ENCODE peak calls at places on chromosomes 7 and 10, in eight cellular contexts. B, X, T, J, Q, O, A and E are unnamed samples.

GRCh38 chr10:50343702-50344331 is 92.5 kb upstream of the ASAH2 start:
- DNase-seq in B (no peak), X (no peak), T (no peak), J (no peak), Q (no peak), O (no peak), A (no peak), E (no peak)

GRCh38 chr10:43793714-43794113 is 145.0 kb upstream of the ZNF32 start:
- DNase-seq in B (peak), X (no peak), T (peak), J (no peak), Q (peak), O (no peak), A (no peak), E (no peak)

GRCh38 chr10:33571616-33572015 is 237.1 kb upstream of the NRP1 start:
- DNase-seq in B (no peak), X (no peak), T (no peak), J (no peak), Q (no peak), O (peak), A (no peak), E (no peak)

GRCh38 chr10:128178319-128178937 is 52.2 kb upstream of the MKI67 start:
- DNase-seq in B (peak), X (peak), T (peak), J (peak), Q (peak), O (peak), A (no peak), E (peak)

GRCh38 chr7:99910976-99911375 is 8.4 kb downstream of the TRIM4 start:
- DNase-seq in B (no peak), X (no peak), T (no peak), J (no peak), Q (no peak), O (no peak), A (no peak), E (no peak)

GRCh38 chr7:101563198-101563901 is 65.7 kb downstream of the MYL10 start:
- DNase-seq in B (no peak), X (no peak), T (no peak), J (peak), Q (no peak), O (no peak), A (no peak), E (no peak)

GRCh38 chr10:128210215-128211063 is 84.2 kb upstream of the MKI67 start:
- DNase-seq in B (peak), X (peak), T (peak), J (peak), Q (peak), O (peak), A (no peak), E (peak)

GRCh38 chr7:69076566-69076965 is 521.7 kb upstream of the AUTS2 start:
- DNase-seq in B (no peak), X (no peak), T (no peak), J (no peak), Q (no peak), O (no peak), A (no peak), E (no peak)

GRCh38 chr10:89929282-89930026 is 228.1 kb downstream of the KIF20B start:
- DNase-seq in B (no peak), X (no peak), T (no peak), J (no peak), Q (no peak), O (no peak), A (no peak), E (no peak)

GRCh38 chr7:127571741-127572505 is 13.5 kb downstream of the GCC1 start:
- DNase-seq in B (no peak), X (no peak), T (no peak), J (no peak), Q (no peak), O (no peak), A (no peak), E (no peak)

GRCh38 chr10:129896231-129897150 is 67.6 kb downstream of the EBF3 start:
- DNase-seq in B (no peak), X (no peak), T (no peak), J (no peak), Q (no peak), O (no peak), A (no peak), E (no peak)

GRCh38 chr7:130632111-130632510 is 36.4 kb downstream of the COPG2 start:
- DNase-seq in B (peak), X (no peak), T (no peak), J (no peak), Q (peak), O (peak), A (no peak), E (no peak)

GRCh38 chr7:6248581-6248980 is 23.8 kb downstream of the CYTH3 start:
- DNase-seq in B (peak), X (no peak), T (peak), J (no peak), Q (peak), O (peak), A (no peak), E (no peak)

GRCh38 chr10:71921319-71922027 is 42.7 kb upstream of the CHST3 start:
- DNase-seq in B (peak), X (no peak), T (peak), J (no peak), Q (peak), O (no peak), A (peak), E (no peak)

GRCh38 chr7:40697653-40698052 is 562.8 kb downstream of the SUGCT start:
- DNase-seq in B (no peak), X (no peak), T (no peak), J (no peak), Q (no peak), O (peak), A (no peak), E (no peak)

GRCh38 chr10:6091630-6092029 is 2.8 kb downstream of the RBM17 start:
- DNase-seq in B (peak), X (no peak), T (no peak), J (no peak), Q (peak), O (no peak), A (no peak), E (no peak)